ENCODE peak calls at places on chromosome 9, in four cellular contexts. One of them, this sample, is unnamed. For H3K36me3, the result is how much of the 10 kb centered on the place peaks cover.

GRCh38 chr9:105205787-105206511 is 38.5 kb upstream of the SLC44A1 start:
- DNase-seq in cardiac muscle cell: peak
- DNase-seq in PC-9: no peak
- DNase-seq in mammary epithelial cell: no peak
- DNase-seq in this sample: no peak

GRCh38 chr9:110213413-110214044 is 5.6 kb upstream of the C9orf152 start:
- DNase-seq in cardiac muscle cell: no peak
- DNase-seq in PC-9: no peak
- DNase-seq in mammary epithelial cell: peak
- DNase-seq in this sample: no peak

GRCh38 chr9:121992571-121993212 is 100.4 kb downstream of the TTLL11 start:
- DNase-seq in cardiac muscle cell: peak
- DNase-seq in PC-9: peak
- DNase-seq in mammary epithelial cell: peak
- DNase-seq in this sample: no peak

GRCh38 chr9:34995288-34996060 is 5.9 kb downstream of the DNAJB5 start:
- DNase-seq in cardiac muscle cell: peak
- DNase-seq in PC-9: no peak
- DNase-seq in mammary epithelial cell: peak
- DNase-seq in this sample: no peak

GRCh38 chr9:91174772-91175171 is 186.9 kb downstream of the AUH start:
- DNase-seq in cardiac muscle cell: no peak
- DNase-seq in PC-9: no peak
- DNase-seq in mammary epithelial cell: no peak
- DNase-seq in this sample: no peak

GRCh38 chr9:121445986-121446385 is 53.7 kb downstream of the GGTA1 start:
- DNase-seq in cardiac muscle cell: no peak
- DNase-seq in PC-9: peak
- DNase-seq in mammary epithelial cell: no peak
- DNase-seq in this sample: no peak

GRCh38 chr9:133948571-133949485 is 43.3 kb downstream of the VAV2 start:
- DNase-seq in cardiac muscle cell: no peak
- DNase-seq in PC-9: no peak
- DNase-seq in mammary epithelial cell: no peak
- DNase-seq in this sample: no peak

GRCh38 chr9:12794024-12794799 is 19.4 kb downstream of the LURAP1L start:
- DNase-seq in cardiac muscle cell: peak
- DNase-seq in PC-9: no peak
- DNase-seq in mammary epithelial cell: no peak
- DNase-seq in this sample: no peak

GRCh38 chr9:136013116-136013515 is 51.9 kb upstream of the UBAC1 start:
- DNase-seq in cardiac muscle cell: no peak
- DNase-seq in PC-9: no peak
- DNase-seq in mammary epithelial cell: no peak
- DNase-seq in this sample: no peak

GRCh38 chr9:76564300-76564699 is 105.3 kb downstream of the GCNT1 start:
- DNase-seq in cardiac muscle cell: no peak
- DNase-seq in PC-9: no peak
- DNase-seq in mammary epithelial cell: no peak
- DNase-seq in this sample: no peak

GRCh38 chr9:85264695-85265094 is 477.1 kb downstream of the AGTPBP1 start:
- DNase-seq in cardiac muscle cell: no peak
- DNase-seq in PC-9: no peak
- DNase-seq in mammary epithelial cell: no peak
- DNase-seq in this sample: no peak

GRCh38 chr9:108257387-108257786 is 598.4 kb downstream of the ACTL7B start:
- DNase-seq in cardiac muscle cell: no peak
- DNase-seq in PC-9: no peak
- DNase-seq in mammary epithelial cell: no peak
- DNase-seq in this sample: no peak

GRCh38 chr9:36900136-36900855 is 133.8 kb downstream of the PAX5 start:
- DNase-seq in cardiac muscle cell: no peak
- DNase-seq in PC-9: no peak
- DNase-seq in mammary epithelial cell: no peak
- DNase-seq in this sample: no peak

GRCh38 chr9:127417130-127418036 is 6.8 kb upstream of the ZNF79 start:
- DNase-seq in cardiac muscle cell: peak
- DNase-seq in PC-9: peak
- DNase-seq in mammary epithelial cell: peak
- DNase-seq in this sample: no peak

GRCh38 chr9:107727113-107727780 is 237.7 kb upstream of the KLF4 start:
- DNase-seq in cardiac muscle cell: no peak
- DNase-seq in PC-9: no peak
- DNase-seq in mammary epithelial cell: no peak
- DNase-seq in this sample: no peak

GRCh38 chr9:108150736-108151135 is 661.2 kb upstream of the KLF4 start:
- DNase-seq in cardiac muscle cell: peak
- DNase-seq in PC-9: no peak
- DNase-seq in mammary epithelial cell: no peak
- DNase-seq in this sample: no peak

GRCh38 chr9:2085719-2086515 is 70.8 kb downstream of the SMARCA2 start:
- DNase-seq in cardiac muscle cell: peak
- DNase-seq in PC-9: no peak
- DNase-seq in mammary epithelial cell: no peak
- DNase-seq in this sample: no peak

GRCh38 chr9:133708123-133708769 is 29.9 kb downstream of the SARDH start:
- DNase-seq in cardiac muscle cell: no peak
- DNase-seq in PC-9: no peak
- DNase-seq in mammary epithelial cell: no peak
- DNase-seq in this sample: no peak

GRCh38 chr9:137305788-137306545 is 3.9 kb upstream of the NRARP start:
- DNase-seq in cardiac muscle cell: no peak
- DNase-seq in PC-9: no peak
- DNase-seq in mammary epithelial cell: no peak
- DNase-seq in this sample: no peak
- H3K36me3 ChIP-seq in cardiac muscle cell: under half
- H3K36me3 ChIP-seq in PC-9: under half
- H3K36me3 ChIP-seq in mammary epithelial cell: under half
- H3K36me3 ChIP-seq in this sample: under half

GRCh38 chr9:95574176-95574575 is 57.4 kb upstream of the PTCH1 start:
- DNase-seq in cardiac muscle cell: no peak
- DNase-seq in PC-9: no peak
- DNase-seq in mammary epithelial cell: no peak
- DNase-seq in this sample: no peak
- TF ChIP-seq CTCF in cardiac muscle cell: no peak
- TF ChIP-seq CTCF in PC-9: no peak
- TF ChIP-seq CTCF in mammary epithelial cell: no peak
- TF ChIP-seq CTCF in this sample: no peak

GRCh38 chr9:97503862-97504210 is 2.4 kb downstream of the TMOD1 start:
- DNase-seq in cardiac muscle cell: no peak
- DNase-seq in PC-9: no peak
- DNase-seq in mammary epithelial cell: no peak
- DNase-seq in this sample: no peak

GRCh38 chr9:97501972-97502221 is 431 bp downstream of the TMOD1 start:
- DNase-seq in cardiac muscle cell: no peak
- DNase-seq in PC-9: no peak
- DNase-seq in mammary epithelial cell: no peak
- DNase-seq in this sample: no peak

GRCh38 chr9:97504381-97505216 is 3.1 kb downstream of the TMOD1 start:
- DNase-seq in cardiac muscle cell: no peak
- DNase-seq in PC-9: no peak
- DNase-seq in mammary epithelial cell: no peak
- DNase-seq in this sample: no peak

GRCh38 chr9:97502222-97502983 is 937 bp downstream of the TMOD1 start:
- DNase-seq in cardiac muscle cell: no peak
- DNase-seq in PC-9: no peak
- DNase-seq in mammary epithelial cell: no peak
- DNase-seq in this sample: no peak

GRCh38 chr9:97502984-97503861 is 1.8 kb downstream of the TMOD1 start:
- DNase-seq in cardiac muscle cell: no peak
- DNase-seq in PC-9: no peak
- DNase-seq in mammary epithelial cell: no peak
- DNase-seq in this sample: no peak
- H3K4me3 ChIP-seq in cardiac muscle cell: peak
- H3K4me3 ChIP-seq in PC-9: no peak
- H3K4me3 ChIP-seq in mammary epithelial cell: no peak
- H3K4me3 ChIP-seq in this sample: no peak

DNA sequence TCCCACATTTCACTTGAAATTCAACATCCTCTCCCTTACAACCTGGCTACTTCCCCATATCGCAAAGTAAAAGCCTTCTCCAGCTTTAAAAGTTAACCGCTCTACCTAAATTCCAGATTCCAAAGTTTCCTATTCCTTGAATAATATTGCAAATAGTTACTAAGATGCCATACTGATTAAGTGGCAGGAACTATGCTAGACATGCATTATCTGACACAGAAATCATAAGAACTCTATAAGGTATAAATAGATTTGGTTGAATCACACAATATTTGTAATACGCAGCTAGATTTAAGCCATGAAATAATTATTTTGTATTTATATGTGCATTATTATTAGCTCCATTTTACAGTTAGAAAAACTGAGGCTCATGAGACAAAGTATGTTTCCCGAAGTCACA is 92.8 kb downstream of the NFIB start:
- DNase-seq in cardiac muscle cell: no peak
- DNase-seq in PC-9: no peak
- DNase-seq in mammary epithelial cell: no peak
- DNase-seq in this sample: no peak
- H3K36me3 ChIP-seq in cardiac muscle cell: under half
- H3K36me3 ChIP-seq in PC-9: under half
- H3K36me3 ChIP-seq in mammary epithelial cell: under half
- H3K36me3 ChIP-seq in this sample: under half

GRCh38 chr9:101173907-101174306 is 145.4 kb downstream of the PLPPR1 start:
- DNase-seq in cardiac muscle cell: no peak
- DNase-seq in PC-9: no peak
- DNase-seq in mammary epithelial cell: no peak
- DNase-seq in this sample: no peak

GRCh38 chr9:101172671-101173070 is 144.1 kb downstream of the PLPPR1 start:
- DNase-seq in cardiac muscle cell: no peak
- DNase-seq in PC-9: no peak
- DNase-seq in mammary epithelial cell: no peak
- DNase-seq in this sample: no peak

GRCh38 chr9:101176384-101176783 is 147.9 kb downstream of the PLPPR1 start:
- DNase-seq in cardiac muscle cell: no peak
- DNase-seq in PC-9: no peak
- DNase-seq in mammary epithelial cell: no peak
- DNase-seq in this sample: no peak
- TF ChIP-seq CTCF in cardiac muscle cell: no peak
- TF ChIP-seq CTCF in PC-9: peak
- TF ChIP-seq CTCF in mammary epithelial cell: peak
- TF ChIP-seq CTCF in this sample: no peak

GRCh38 chr9:31412081-31412480 is 972.4 kb upstream of the ACO1 start:
- DNase-seq in cardiac muscle cell: no peak
- DNase-seq in PC-9: no peak
- DNase-seq in mammary epithelial cell: no peak
- DNase-seq in this sample: no peak
- H3K4me3 ChIP-seq in cardiac muscle cell: no peak
- H3K4me3 ChIP-seq in PC-9: no peak
- H3K4me3 ChIP-seq in mammary epithelial cell: no peak
- H3K4me3 ChIP-seq in this sample: no peak

GRCh38 chr9:137182836-137183235 is 5.5 kb downstream of the ANAPC2 start:
- DNase-seq in cardiac muscle cell: no peak
- DNase-seq in PC-9: no peak
- DNase-seq in mammary epithelial cell: no peak
- DNase-seq in this sample: no peak

GRCh38 chr9:137179761-137180160 is 7.9 kb upstream of the TMEM210 start:
- DNase-seq in cardiac muscle cell: no peak
- DNase-seq in PC-9: no peak
- DNase-seq in mammary epithelial cell: no peak
- DNase-seq in this sample: no peak

GRCh38 chr9:137180491-137180890 is 7.9 kb downstream of the ANAPC2 start:
- DNase-seq in cardiac muscle cell: no peak
- DNase-seq in PC-9: no peak
- DNase-seq in mammary epithelial cell: no peak
- DNase-seq in this sample: no peak

GRCh38 chr9:137183980-137184595 is 4.3 kb downstream of the ANAPC2 start:
- DNase-seq in cardiac muscle cell: no peak
- DNase-seq in PC-9: no peak
- DNase-seq in mammary epithelial cell: no peak
- DNase-seq in this sample: no peak

DNA sequence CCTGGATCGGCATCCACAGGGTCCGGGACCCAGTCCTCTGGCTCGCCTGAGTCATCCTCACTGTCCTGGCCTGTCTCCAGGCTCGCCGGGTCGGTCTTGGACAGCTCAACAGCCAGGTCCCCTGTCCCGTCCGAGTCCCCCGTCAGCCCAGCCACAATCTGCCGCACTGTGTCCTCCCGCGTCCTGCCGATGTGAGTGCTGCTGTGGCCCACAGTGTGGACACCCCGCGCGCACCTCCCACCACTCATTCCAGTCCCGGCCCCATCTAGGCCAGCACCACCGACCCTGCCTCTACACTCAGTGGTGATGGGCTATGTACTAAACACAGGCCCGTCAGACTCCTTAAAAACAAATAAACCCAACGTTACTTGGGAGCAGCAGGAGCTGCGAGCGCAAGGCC is 6.7 kb downstream of the ANAPC2 start:
- DNase-seq in cardiac muscle cell: no peak
- DNase-seq in PC-9: no peak
- DNase-seq in mammary epithelial cell: no peak
- DNase-seq in this sample: no peak
- H3K36me3 ChIP-seq in cardiac muscle cell: under half
- H3K36me3 ChIP-seq in PC-9: under half
- H3K36me3 ChIP-seq in mammary epithelial cell: under half
- H3K36me3 ChIP-seq in this sample: under half